ENCODE peak calls at places on chromosomes 6 and 20, in six cellular contexts. One of them, this sample, is unnamed.

GRCh38 chr6:106125925-106126435 is 39.8 kb downstream of the PRDM1 start:
- DNase-seq in aorta: no peak
- DNase-seq in NCI-H1092: no peak
- DNase-seq in heart right ventricle: no peak
- DNase-seq in foreskin fibroblast: no peak
- DNase-seq in fibroblast of the aortic adventitia: no peak
- DNase-seq in this sample: peak

GRCh38 chr6:35719830-35720733 is 16.8 kb upstream of the ARMC12 start:
- DNase-seq in aorta: peak
- DNase-seq in NCI-H1092: no peak
- DNase-seq in heart right ventricle: peak
- DNase-seq in foreskin fibroblast: peak
- DNase-seq in fibroblast of the aortic adventitia: no peak
- DNase-seq in this sample: peak

GRCh38 chr20:53657289-53657678 is 63.6 kb upstream of the ZNF217 start:
- DNase-seq in aorta: no peak
- DNase-seq in NCI-H1092: no peak
- DNase-seq in heart right ventricle: no peak
- DNase-seq in foreskin fibroblast: no peak
- DNase-seq in fibroblast of the aortic adventitia: no peak
- DNase-seq in this sample: no peak

GRCh38 chr20:47785321-47785899 is at the start of gene SULF2:
- DNase-seq in aorta: peak
- DNase-seq in NCI-H1092: no peak
- DNase-seq in heart right ventricle: peak
- DNase-seq in foreskin fibroblast: no peak
- DNase-seq in fibroblast of the aortic adventitia: no peak
- DNase-seq in this sample: no peak

GRCh38 chr6:14863896-14864850 is 381.7 kb upstream of the JARID2 start:
- DNase-seq in aorta: no peak
- DNase-seq in NCI-H1092: no peak
- DNase-seq in heart right ventricle: no peak
- DNase-seq in foreskin fibroblast: no peak
- DNase-seq in fibroblast of the aortic adventitia: no peak
- DNase-seq in this sample: no peak

GRCh38 chr20:62876826-62877728 is 15.5 kb upstream of the TCFL5 start:
- DNase-seq in aorta: peak
- DNase-seq in NCI-H1092: no peak
- DNase-seq in heart right ventricle: peak
- DNase-seq in foreskin fibroblast: no peak
- DNase-seq in fibroblast of the aortic adventitia: peak
- DNase-seq in this sample: no peak

GRCh38 chr20:61544910-61545889 is 293.1 kb downstream of the CDH4 start:
- DNase-seq in aorta: no peak
- DNase-seq in NCI-H1092: no peak
- DNase-seq in heart right ventricle: no peak
- DNase-seq in foreskin fibroblast: no peak
- DNase-seq in fibroblast of the aortic adventitia: no peak
- DNase-seq in this sample: no peak

GRCh38 chr6:123806561-123806960 is 2.9 kb downstream of the NKAIN2 start:
- DNase-seq in aorta: no peak
- DNase-seq in NCI-H1092: no peak
- DNase-seq in heart right ventricle: no peak
- DNase-seq in foreskin fibroblast: no peak
- DNase-seq in fibroblast of the aortic adventitia: no peak
- DNase-seq in this sample: no peak

GRCh38 chr20:46408281-46408731 is 1.9 kb upstream of the ELMO2 start:
- DNase-seq in aorta: no peak
- DNase-seq in NCI-H1092: no peak
- DNase-seq in heart right ventricle: no peak
- DNase-seq in foreskin fibroblast: no peak
- DNase-seq in fibroblast of the aortic adventitia: no peak
- DNase-seq in this sample: no peak

GRCh38 chr20:34713194-34713943 is 9.2 kb downstream of the TP53INP2 start:
- DNase-seq in aorta: no peak
- DNase-seq in NCI-H1092: no peak
- DNase-seq in heart right ventricle: peak
- DNase-seq in foreskin fibroblast: peak
- DNase-seq in fibroblast of the aortic adventitia: peak
- DNase-seq in this sample: peak

GRCh38 chr6:170176621-170177382 is 114.1 kb downstream of the DLL1 start:
- DNase-seq in aorta: no peak
- DNase-seq in NCI-H1092: peak
- DNase-seq in heart right ventricle: no peak
- DNase-seq in foreskin fibroblast: no peak
- DNase-seq in fibroblast of the aortic adventitia: no peak
- DNase-seq in this sample: no peak

GRCh38 chr6:160238786-160239751 is 19.6 kb downstream of the SLC22A2 start:
- DNase-seq in aorta: no peak
- DNase-seq in NCI-H1092: no peak
- DNase-seq in heart right ventricle: no peak
- DNase-seq in foreskin fibroblast: peak
- DNase-seq in fibroblast of the aortic adventitia: no peak
- DNase-seq in this sample: no peak

GRCh38 chr20:50625986-50626677 is 65.2 kb downstream of the RIPOR3 start:
- DNase-seq in aorta: peak
- DNase-seq in NCI-H1092: peak
- DNase-seq in heart right ventricle: peak
- DNase-seq in foreskin fibroblast: no peak
- DNase-seq in fibroblast of the aortic adventitia: peak
- DNase-seq in this sample: no peak

GRCh38 chr20:44288252-44288651 is 22.8 kb downstream of the FITM2 start:
- DNase-seq in aorta: no peak
- DNase-seq in NCI-H1092: no peak
- DNase-seq in heart right ventricle: no peak
- DNase-seq in foreskin fibroblast: no peak
- DNase-seq in fibroblast of the aortic adventitia: no peak
- DNase-seq in this sample: no peak

GRCh38 chr6:116444092-116444491 is 17.1 kb upstream of the CALHM6 start:
- DNase-seq in aorta: no peak
- DNase-seq in NCI-H1092: no peak
- DNase-seq in heart right ventricle: no peak
- DNase-seq in foreskin fibroblast: no peak
- DNase-seq in fibroblast of the aortic adventitia: peak
- DNase-seq in this sample: no peak

GRCh38 chr20:35145141-35145564 is 2.0 kb downstream of the EDEM2 start:
- DNase-seq in aorta: no peak
- DNase-seq in NCI-H1092: no peak
- DNase-seq in heart right ventricle: no peak
- DNase-seq in foreskin fibroblast: peak
- DNase-seq in fibroblast of the aortic adventitia: peak
- DNase-seq in this sample: no peak

GRCh38 chr6:44264154-44265002 is 973 bp downstream of the NFKBIE start:
- DNase-seq in aorta: peak
- DNase-seq in NCI-H1092: no peak
- DNase-seq in heart right ventricle: no peak
- DNase-seq in foreskin fibroblast: no peak
- DNase-seq in fibroblast of the aortic adventitia: no peak
- DNase-seq in this sample: peak

GRCh38 chr20:47300071-47300470 is 56.4 kb downstream of the ZMYND8 start:
- DNase-seq in aorta: no peak
- DNase-seq in NCI-H1092: no peak
- DNase-seq in heart right ventricle: no peak
- DNase-seq in foreskin fibroblast: no peak
- DNase-seq in fibroblast of the aortic adventitia: no peak
- DNase-seq in this sample: no peak

GRCh38 chr20:40698744-40699143 is 9.7 kb upstream of the MAFB start:
- DNase-seq in aorta: no peak
- DNase-seq in NCI-H1092: no peak
- DNase-seq in heart right ventricle: no peak
- DNase-seq in foreskin fibroblast: no peak
- DNase-seq in fibroblast of the aortic adventitia: no peak
- DNase-seq in this sample: no peak

GRCh38 chr20:62105592-62105991 is 16.7 kb upstream of the LSM14B start:
- DNase-seq in aorta: no peak
- DNase-seq in NCI-H1092: no peak
- DNase-seq in heart right ventricle: no peak
- DNase-seq in foreskin fibroblast: no peak
- DNase-seq in fibroblast of the aortic adventitia: no peak
- DNase-seq in this sample: no peak

This sample was measured in GM06990.